ENCODE peak calls at places on chromosomes 2 and 18, in eight cellular contexts. X, Q, F, R, Y, O, G and E are unnamed samples.

GRCh38 chr2:15733867-15734765 is 142.4 kb downstream of the DDX1 start:
- DNase-seq in X (no peak), Q (no peak), F (no peak), R (no peak), Y (no peak), O (no peak), G (no peak), E (peak)

GRCh38 chr2:109333414-109334194 is 204.6 kb downstream of the SH3RF3 start:
- DNase-seq in X (no peak), Q (no peak), F (peak), R (no peak), Y (no peak), O (no peak), G (no peak), E (no peak)

GRCh38 chr18:60656563-60656962 is 284.0 kb upstream of the MC4R start:
- DNase-seq in X (no peak), Q (no peak), F (no peak), R (no peak), Y (no peak), O (no peak), G (no peak), E (no peak)

GRCh38 chr2:183284606-183285005 is 160.4 kb downstream of the NUP35 start:
- DNase-seq in X (peak), Q (no peak), F (no peak), R (no peak), Y (peak), O (no peak), G (peak), E (no peak)

GRCh38 chr2:172889767-172890430 is 154.3 kb downstream of the RAPGEF4 start:
- DNase-seq in X (no peak), Q (no peak), F (no peak), R (no peak), Y (no peak), O (no peak), G (no peak), E (no peak)

GRCh38 chr2:112493048-112493447 is 11.1 kb downstream of the TTL start:
- DNase-seq in X (no peak), Q (no peak), F (peak), R (no peak), Y (no peak), O (no peak), G (no peak), E (no peak)

GRCh38 chr2:148756292-148756975 is 111.9 kb downstream of the EPC2 start:
- DNase-seq in X (no peak), Q (no peak), F (no peak), R (no peak), Y (peak), O (no peak), G (no peak), E (no peak)

GRCh38 chr18:54149078-54149697 is 75.3 kb downstream of the MBD2 start:
- DNase-seq in X (peak), Q (no peak), F (no peak), R (no peak), Y (peak), O (peak), G (peak), E (no peak)

GRCh38 chr2:3168230-3168891 is 209.3 kb downstream of the EIPR1 start:
- DNase-seq in X (peak), Q (no peak), F (peak), R (no peak), Y (peak), O (no peak), G (peak), E (peak)

GRCh38 chr2:231378028-231378722 is 17.3 kb upstream of the B3GNT7 start:
- DNase-seq in X (no peak), Q (peak), F (peak), R (no peak), Y (no peak), O (no peak), G (no peak), E (peak)

GRCh38 chr18:44229693-44230108 is 451.0 kb upstream of the SETBP1 start:
- DNase-seq in X (peak), Q (peak), F (no peak), R (no peak), Y (no peak), O (no peak), G (peak), E (peak)

GRCh38 chr2:29802976-29803375 is 118.4 kb downstream of the ALK start:
- DNase-seq in X (no peak), Q (no peak), F (no peak), R (no peak), Y (no peak), O (no peak), G (no peak), E (no peak)

GRCh38 chr2:42843131-42843530 is 50.7 kb upstream of the HAAO start:
- DNase-seq in X (no peak), Q (no peak), F (no peak), R (no peak), Y (no peak), O (no peak), G (no peak), E (no peak)